ENCODE peak calls at places on chromosomes 7 and 10, in seven cellular contexts. One of them, this sample, is unnamed.

GRCh38 chr7:21640150-21640549 is 97.3 kb downstream of the DNAH11 start:
- DNase-seq in non-pigmented ciliary epithelial cell: no peak
- DNase-seq in astrocyte of the hippocampus: no peak
- DNase-seq in foreskin fibroblast: no peak
- DNase-seq in PC-3: peak
- DNase-seq in spleen: no peak
- DNase-seq in neuronal stem cell: no peak
- DNase-seq in this sample: no peak

GRCh38 chr10:114902151-114902550 is 35.8 kb upstream of the TRUB1 start:
- DNase-seq in non-pigmented ciliary epithelial cell: no peak
- DNase-seq in astrocyte of the hippocampus: peak
- DNase-seq in foreskin fibroblast: no peak
- DNase-seq in PC-3: no peak
- DNase-seq in spleen: no peak
- DNase-seq in neuronal stem cell: no peak
- DNase-seq in this sample: no peak

GRCh38 chr10:102600816-102601215 is 43.5 kb upstream of the TRIM8 start:
- DNase-seq in non-pigmented ciliary epithelial cell: no peak
- DNase-seq in astrocyte of the hippocampus: no peak
- DNase-seq in foreskin fibroblast: no peak
- DNase-seq in PC-3: no peak
- DNase-seq in spleen: no peak
- DNase-seq in neuronal stem cell: no peak
- DNase-seq in this sample: no peak

GRCh38 chr10:119404719-119405504 is 137.6 kb downstream of the RGS10 start:
- DNase-seq in non-pigmented ciliary epithelial cell: no peak
- DNase-seq in astrocyte of the hippocampus: no peak
- DNase-seq in foreskin fibroblast: no peak
- DNase-seq in PC-3: no peak
- DNase-seq in spleen: no peak
- DNase-seq in neuronal stem cell: no peak
- DNase-seq in this sample: no peak

GRCh38 chr10:84329986-84330651 is 1.7 kb downstream of the CCSER2 start:
- DNase-seq in non-pigmented ciliary epithelial cell: no peak
- DNase-seq in astrocyte of the hippocampus: no peak
- DNase-seq in foreskin fibroblast: no peak
- DNase-seq in PC-3: no peak
- DNase-seq in spleen: no peak
- DNase-seq in neuronal stem cell: no peak
- DNase-seq in this sample: no peak

GRCh38 chr10:126262971-126263370 is 125.3 kb downstream of the ADAM12 start:
- DNase-seq in non-pigmented ciliary epithelial cell: no peak
- DNase-seq in astrocyte of the hippocampus: peak
- DNase-seq in foreskin fibroblast: no peak
- DNase-seq in PC-3: no peak
- DNase-seq in spleen: no peak
- DNase-seq in neuronal stem cell: no peak
- DNase-seq in this sample: no peak

GRCh38 chr10:86709786-86710185 is 41.5 kb downstream of the LDB3 start:
- DNase-seq in non-pigmented ciliary epithelial cell: no peak
- DNase-seq in astrocyte of the hippocampus: no peak
- DNase-seq in foreskin fibroblast: no peak
- DNase-seq in PC-3: no peak
- DNase-seq in spleen: peak
- DNase-seq in neuronal stem cell: no peak
- DNase-seq in this sample: no peak

GRCh38 chr7:13279854-13280435 is 592.5 kb downstream of the ARL4A start:
- DNase-seq in non-pigmented ciliary epithelial cell: no peak
- DNase-seq in astrocyte of the hippocampus: peak
- DNase-seq in foreskin fibroblast: no peak
- DNase-seq in PC-3: peak
- DNase-seq in spleen: no peak
- DNase-seq in neuronal stem cell: no peak
- DNase-seq in this sample: no peak

GRCh38 chr7:30422922-30423321 is 55.7 kb downstream of the NOD1 start:
- DNase-seq in non-pigmented ciliary epithelial cell: no peak
- DNase-seq in astrocyte of the hippocampus: peak
- DNase-seq in foreskin fibroblast: no peak
- DNase-seq in PC-3: peak
- DNase-seq in spleen: no peak
- DNase-seq in neuronal stem cell: no peak
- DNase-seq in this sample: no peak

GRCh38 chr10:104122273-104123107 is 519 bp downstream of the SFR1 start:
- DNase-seq in non-pigmented ciliary epithelial cell: no peak
- DNase-seq in astrocyte of the hippocampus: no peak
- DNase-seq in foreskin fibroblast: no peak
- DNase-seq in PC-3: no peak
- DNase-seq in spleen: no peak
- DNase-seq in neuronal stem cell: no peak
- DNase-seq in this sample: no peak

GRCh38 chr10:88110355-88110754 is 246.9 kb downstream of the PTEN start:
- DNase-seq in non-pigmented ciliary epithelial cell: no peak
- DNase-seq in astrocyte of the hippocampus: peak
- DNase-seq in foreskin fibroblast: peak
- DNase-seq in PC-3: no peak
- DNase-seq in spleen: no peak
- DNase-seq in neuronal stem cell: no peak
- DNase-seq in this sample: no peak

GRCh38 chr7:16509829-16510228 is 16.8 kb upstream of the LRRC72 start:
- DNase-seq in non-pigmented ciliary epithelial cell: no peak
- DNase-seq in astrocyte of the hippocampus: no peak
- DNase-seq in foreskin fibroblast: no peak
- DNase-seq in PC-3: no peak
- DNase-seq in spleen: no peak
- DNase-seq in neuronal stem cell: no peak
- DNase-seq in this sample: no peak

GRCh38 chr10:89815049-89815853 is 113.9 kb downstream of the KIF20B start:
- DNase-seq in non-pigmented ciliary epithelial cell: no peak
- DNase-seq in astrocyte of the hippocampus: no peak
- DNase-seq in foreskin fibroblast: no peak
- DNase-seq in PC-3: no peak
- DNase-seq in spleen: no peak
- DNase-seq in neuronal stem cell: no peak
- DNase-seq in this sample: no peak

GRCh38 chr7:82105463-82105862 is 335.6 kb upstream of the HGF start:
- DNase-seq in non-pigmented ciliary epithelial cell: peak
- DNase-seq in astrocyte of the hippocampus: peak
- DNase-seq in foreskin fibroblast: peak
- DNase-seq in PC-3: peak
- DNase-seq in spleen: no peak
- DNase-seq in neuronal stem cell: no peak
- DNase-seq in this sample: no peak

GRCh38 chr7:135792866-135793265 is 44.3 kb upstream of the FAM180A start:
- DNase-seq in non-pigmented ciliary epithelial cell: no peak
- DNase-seq in astrocyte of the hippocampus: no peak
- DNase-seq in foreskin fibroblast: no peak
- DNase-seq in PC-3: no peak
- DNase-seq in spleen: no peak
- DNase-seq in neuronal stem cell: no peak
- DNase-seq in this sample: no peak

GRCh38 chr7:40329601-40330153 is 194.9 kb downstream of the SUGCT start:
- DNase-seq in non-pigmented ciliary epithelial cell: no peak
- DNase-seq in astrocyte of the hippocampus: peak
- DNase-seq in foreskin fibroblast: peak
- DNase-seq in PC-3: peak
- DNase-seq in spleen: no peak
- DNase-seq in neuronal stem cell: peak
- DNase-seq in this sample: peak

GRCh38 chr7:97064972-97065587 is 40.4 kb upstream of the DLX5 start:
- DNase-seq in non-pigmented ciliary epithelial cell: peak
- DNase-seq in astrocyte of the hippocampus: peak
- DNase-seq in foreskin fibroblast: peak
- DNase-seq in PC-3: peak
- DNase-seq in spleen: no peak
- DNase-seq in neuronal stem cell: peak
- DNase-seq in this sample: peak

GRCh38 chr10:74738985-74739567 is 87.3 kb upstream of the KAT6B start:
- DNase-seq in non-pigmented ciliary epithelial cell: no peak
- DNase-seq in astrocyte of the hippocampus: no peak
- DNase-seq in foreskin fibroblast: no peak
- DNase-seq in PC-3: peak
- DNase-seq in spleen: no peak
- DNase-seq in neuronal stem cell: no peak
- DNase-seq in this sample: no peak

GRCh38 chr10:128463991-128464755 is 337.9 kb upstream of the MKI67 start:
- DNase-seq in non-pigmented ciliary epithelial cell: peak
- DNase-seq in astrocyte of the hippocampus: peak
- DNase-seq in foreskin fibroblast: no peak
- DNase-seq in PC-3: no peak
- DNase-seq in spleen: peak
- DNase-seq in neuronal stem cell: peak
- DNase-seq in this sample: peak

GRCh38 chr7:38463277-38464224 is 167.6 kb downstream of the AMPH start:
- DNase-seq in non-pigmented ciliary epithelial cell: peak
- DNase-seq in astrocyte of the hippocampus: peak
- DNase-seq in foreskin fibroblast: no peak
- DNase-seq in PC-3: peak
- DNase-seq in spleen: peak
- DNase-seq in neuronal stem cell: no peak
- DNase-seq in this sample: no peak

GRCh38 chr7:157271991-157272324 is 64.8 kb upstream of the DNAJB6 start:
- DNase-seq in non-pigmented ciliary epithelial cell: peak
- DNase-seq in astrocyte of the hippocampus: peak
- DNase-seq in foreskin fibroblast: peak
- DNase-seq in PC-3: peak
- DNase-seq in spleen: peak
- DNase-seq in neuronal stem cell: no peak
- DNase-seq in this sample: no peak

GRCh38 chr7:33054261-33054964 is 8.2 kb downstream of the NT5C3A start:
- DNase-seq in non-pigmented ciliary epithelial cell: no peak
- DNase-seq in astrocyte of the hippocampus: no peak
- DNase-seq in foreskin fibroblast: no peak
- DNase-seq in PC-3: peak
- DNase-seq in spleen: no peak
- DNase-seq in neuronal stem cell: no peak
- DNase-seq in this sample: no peak

GRCh38 chr10:92844746-92845145 is 3.6 kb upstream of the EXOC6 start:
- DNase-seq in non-pigmented ciliary epithelial cell: no peak
- DNase-seq in astrocyte of the hippocampus: no peak
- DNase-seq in foreskin fibroblast: no peak
- DNase-seq in PC-3: no peak
- DNase-seq in spleen: no peak
- DNase-seq in neuronal stem cell: no peak
- DNase-seq in this sample: no peak

GRCh38 chr10:3780056-3780765 is 4.8 kb downstream of the KLF6 start:
- DNase-seq in non-pigmented ciliary epithelial cell: no peak
- DNase-seq in astrocyte of the hippocampus: peak
- DNase-seq in foreskin fibroblast: no peak
- DNase-seq in PC-3: peak
- DNase-seq in spleen: peak
- DNase-seq in neuronal stem cell: no peak
- DNase-seq in this sample: no peak

GRCh38 chr7:152144557-152145245 is 119.2 kb downstream of the GALNT11 start:
- DNase-seq in non-pigmented ciliary epithelial cell: no peak
- DNase-seq in astrocyte of the hippocampus: no peak
- DNase-seq in foreskin fibroblast: no peak
- DNase-seq in PC-3: no peak
- DNase-seq in spleen: no peak
- DNase-seq in neuronal stem cell: no peak
- DNase-seq in this sample: no peak

GRCh38 chr10:18719811-18720210 is 60.6 kb downstream of the ARL5B start:
- DNase-seq in non-pigmented ciliary epithelial cell: no peak
- DNase-seq in astrocyte of the hippocampus: peak
- DNase-seq in foreskin fibroblast: no peak
- DNase-seq in PC-3: peak
- DNase-seq in spleen: no peak
- DNase-seq in neuronal stem cell: no peak
- DNase-seq in this sample: no peak

GRCh38 chr7:108015740-108016139 is 12.8 kb upstream of the LAMB1 start:
- DNase-seq in non-pigmented ciliary epithelial cell: no peak
- DNase-seq in astrocyte of the hippocampus: no peak
- DNase-seq in foreskin fibroblast: no peak
- DNase-seq in PC-3: peak
- DNase-seq in spleen: no peak
- DNase-seq in neuronal stem cell: no peak
- DNase-seq in this sample: no peak

GRCh38 chr10:28838908-28839307 is 161.6 kb downstream of the BAMBI start:
- DNase-seq in non-pigmented ciliary epithelial cell: no peak
- DNase-seq in astrocyte of the hippocampus: no peak
- DNase-seq in foreskin fibroblast: no peak
- DNase-seq in PC-3: peak
- DNase-seq in spleen: no peak
- DNase-seq in neuronal stem cell: no peak
- DNase-seq in this sample: no peak

GRCh38 chr10:29443745-29444523 is 155.1 kb downstream of the LYZL1 start:
- DNase-seq in non-pigmented ciliary epithelial cell: no peak
- DNase-seq in astrocyte of the hippocampus: no peak
- DNase-seq in foreskin fibroblast: peak
- DNase-seq in PC-3: no peak
- DNase-seq in spleen: no peak
- DNase-seq in neuronal stem cell: no peak
- DNase-seq in this sample: no peak

GRCh38 chr7:129257168-129257567 is 32.3 kb downstream of the AHCYL2 start:
- DNase-seq in non-pigmented ciliary epithelial cell: no peak
- DNase-seq in astrocyte of the hippocampus: no peak
- DNase-seq in foreskin fibroblast: no peak
- DNase-seq in PC-3: no peak
- DNase-seq in spleen: no peak
- DNase-seq in neuronal stem cell: no peak
- DNase-seq in this sample: no peak

GRCh38 chr10:68594405-68594804 is 34.3 kb downstream of the TET1 start:
- DNase-seq in non-pigmented ciliary epithelial cell: peak
- DNase-seq in astrocyte of the hippocampus: peak
- DNase-seq in foreskin fibroblast: peak
- DNase-seq in PC-3: peak
- DNase-seq in spleen: no peak
- DNase-seq in neuronal stem cell: no peak
- DNase-seq in this sample: no peak

GRCh38 chr7:77985974-77986339 is 187.4 kb downstream of the PHTF2 start:
- DNase-seq in non-pigmented ciliary epithelial cell: no peak
- DNase-seq in astrocyte of the hippocampus: no peak
- DNase-seq in foreskin fibroblast: no peak
- DNase-seq in PC-3: no peak
- DNase-seq in spleen: no peak
- DNase-seq in neuronal stem cell: no peak
- DNase-seq in this sample: no peak

GRCh38 chr7:22934473-22935065 is 79.4 kb downstream of the HYCC1 start:
- DNase-seq in non-pigmented ciliary epithelial cell: no peak
- DNase-seq in astrocyte of the hippocampus: peak
- DNase-seq in foreskin fibroblast: no peak
- DNase-seq in PC-3: no peak
- DNase-seq in spleen: no peak
- DNase-seq in neuronal stem cell: no peak
- DNase-seq in this sample: no peak

GRCh38 chr10:43305881-43306280 is 39.0 kb upstream of the RASGEF1A start:
- DNase-seq in non-pigmented ciliary epithelial cell: no peak
- DNase-seq in astrocyte of the hippocampus: no peak
- DNase-seq in foreskin fibroblast: no peak
- DNase-seq in PC-3: no peak
- DNase-seq in spleen: no peak
- DNase-seq in neuronal stem cell: no peak
- DNase-seq in this sample: no peak

GRCh38 chr10:79407397-79407796 is 38.0 kb downstream of the ZCCHC24 start:
- DNase-seq in non-pigmented ciliary epithelial cell: no peak
- DNase-seq in astrocyte of the hippocampus: no peak
- DNase-seq in foreskin fibroblast: no peak
- DNase-seq in PC-3: no peak
- DNase-seq in spleen: peak
- DNase-seq in neuronal stem cell: no peak
- DNase-seq in this sample: no peak

GRCh38 chr10:89347706-89348457 is 20.1 kb downstream of the IFIT3 start:
- DNase-seq in non-pigmented ciliary epithelial cell: no peak
- DNase-seq in astrocyte of the hippocampus: no peak
- DNase-seq in foreskin fibroblast: no peak
- DNase-seq in PC-3: no peak
- DNase-seq in spleen: no peak
- DNase-seq in neuronal stem cell: no peak
- DNase-seq in this sample: no peak

GRCh38 chr10:91800192-91800591 is 2.0 kb downstream of the TNKS2 start:
- DNase-seq in non-pigmented ciliary epithelial cell: no peak
- DNase-seq in astrocyte of the hippocampus: no peak
- DNase-seq in foreskin fibroblast: no peak
- DNase-seq in PC-3: no peak
- DNase-seq in spleen: no peak
- DNase-seq in neuronal stem cell: no peak
- DNase-seq in this sample: no peak

GRCh38 chr7:151176401-151176800 is 8.9 kb upstream of the GBX1 start:
- DNase-seq in non-pigmented ciliary epithelial cell: no peak
- DNase-seq in astrocyte of the hippocampus: no peak
- DNase-seq in foreskin fibroblast: no peak
- DNase-seq in PC-3: no peak
- DNase-seq in spleen: no peak
- DNase-seq in neuronal stem cell: no peak
- DNase-seq in this sample: no peak